ENCODE peak calls at places on chromosome 21, in five cellular contexts. T is PC-9, F is tibial artery, A is sigmoid colon, W is keratinocyte. V is an unnamed sample.

GRCh38 chr21:25759573-25759972 is 24.8 kb downstream of the GABPA start:
- DNase-seq in T (no peak), F (no peak), A (no peak), W (no peak), V (peak; percentile 4)

GRCh38 chr21:21396424-21396823 is 398.2 kb downstream of the NCAM2 start:
- DNase-seq in T (no peak), F (no peak), A (no peak), W (no peak), V (no peak)

GRCh38 chr21:26126168-26126553 is 44.4 kb downstream of the APP start:
- DNase-seq in T (no peak), F (no peak), A (no peak), W (no peak), V (no peak)

GRCh38 chr21:36738489-36739126 is 39.7 kb downstream of the SIM2 start:
- DNase-seq in T (no peak), F (no peak), A (peak; percentile 35), W (no peak), V (no peak)

GRCh38 chr21:25170681-25171080 is 436.6 kb downstream of the MRPL39 start:
- DNase-seq in T (no peak), F (no peak), A (no peak), W (no peak), V (no peak)

GRCh38 chr21:25375675-25376074 is 231.6 kb downstream of the MRPL39 start:
- DNase-seq in T (no peak), F (no peak), A (no peak), W (no peak), V (no peak)

GRCh38 chr21:31909772-31910470 is 37.1 kb downstream of the HUNK start:
- DNase-seq in T (no peak), F (no peak), A (no peak), W (no peak), V (no peak)

GRCh38 chr21:38297193-38297592 is 40.4 kb downstream of the KCNJ15 start:
- DNase-seq in T (no peak), F (no peak), A (no peak), W (no peak), V (peak; percentile 59)

GRCh38 chr21:35743571-35743970 is 316.8 kb downstream of the SETD4 start:
- DNase-seq in T (no peak), F (no peak), A (no peak), W (no peak), V (peak; percentile 45)

GRCh38 chr21:35563885-35564451 is 496.4 kb downstream of the SETD4 start:
- DNase-seq in T (no peak), F (peak; percentile 60), A (peak; percentile 74), W (no peak), V (no peak)

GRCh38 chr21:27643326-27643725 is 676.4 kb upstream of the ADAMTS5 start:
- DNase-seq in T (no peak), F (no peak), A (no peak), W (no peak), V (no peak)

GRCh38 chr21:38223893-38224540 is 32.8 kb upstream of the KCNJ15 start:
- DNase-seq in T (no peak), F (no peak), A (no peak), W (no peak), V (peak; percentile 37)

GRCh38 chr21:37530901-37531351 is 164.4 kb downstream of the DYRK1A start:
- DNase-seq in T (no peak), F (no peak), A (no peak), W (no peak), V (no peak)

GRCh38 chr21:38413958-38414506 is 84.2 kb downstream of the ERG start:
- DNase-seq in T (no peak), F (no peak), A (no peak), W (no peak), V (no peak)

GRCh38 chr21:23951251-23951650 is 1656.0 kb downstream of the MRPL39 start:
- DNase-seq in T (no peak), F (no peak), A (no peak), W (no peak), V (no peak)

GRCh38 chr21:15054089-15054488 is 10.7 kb downstream of the NRIP1 start:
- DNase-seq in T (no peak), F (no peak), A (no peak), W (no peak), V (no peak)

GRCh38 chr21:31173881-31174555 is 135.7 kb upstream of the KRTAP19-8 start:
- DNase-seq in T (no peak), F (peak; percentile 45), A (no peak), W (no peak), V (no peak)

GRCh38 chr21:17527711-17528110 is 14.9 kb downstream of the CXADR start:
- DNase-seq in T (no peak), F (no peak), A (no peak), W (no peak), V (no peak)

GRCh38 chr21:37557261-37557950 is 190.8 kb downstream of the DYRK1A start:
- DNase-seq in T (no peak), F (no peak), A (no peak), W (no peak), V (no peak)

GRCh38 chr21:27796106-27796505 is 829.2 kb upstream of the ADAMTS5 start:
- DNase-seq in T (no peak), F (no peak), A (no peak), W (no peak), V (no peak)

GRCh38 chr21:26810266-26810665 is 34.9 kb downstream of the ADAMTS1 start:
- DNase-seq in T (no peak), F (no peak), A (no peak), W (no peak), V (no peak)

GRCh38 chr21:30942192-30942591 is 60.8 kb upstream of the KRTAP11-1 start:
- DNase-seq in T (no peak), F (no peak), A (no peak), W (no peak), V (no peak)

GRCh38 chr21:35257413-35257812 is 208.3 kb upstream of the RUNX1 start:
- DNase-seq in T (peak; percentile 78), F (peak; percentile 76), A (peak; percentile 68), W (no peak), V (peak; percentile 95)

GRCh38 chr21:25515484-25516405 is 91.5 kb downstream of the MRPL39 start:
- DNase-seq in T (no peak), F (no peak), A (no peak), W (no peak), V (no peak)

GRCh38 chr21:15967661-15968060 is 237.9 kb downstream of the USP25 start:
- DNase-seq in T (no peak), F (no peak), A (no peak), W (no peak), V (peak; percentile 17)

GRCh38 chr21:31203371-31204054 is 140.5 kb downstream of the TIAM1 start:
- DNase-seq in T (no peak), F (no peak), A (no peak), W (no peak), V (peak; percentile 16)

GRCh38 chr21:38351961-38352521 is 95.2 kb downstream of the KCNJ15 start:
- DNase-seq in T (no peak), F (no peak), A (no peak), W (peak; percentile 28), V (peak; percentile 69)

GRCh38 chr21:28124541-28124940 is 868.1 kb downstream of the LTN1 start:
- DNase-seq in T (no peak), F (no peak), A (no peak), W (no peak), V (no peak)

GRCh38 chr21:21188513-21189188 is 190.4 kb downstream of the NCAM2 start:
- DNase-seq in T (no peak), F (no peak), A (no peak), W (no peak), V (no peak)

GRCh38 chr21:42988234-42988965 is 14.0 kb downstream of the PKNOX1 start:
- DNase-seq in T (no peak), F (no peak), A (no peak), W (no peak), V (no peak)

GRCh38 chr21:29721964-29722363 is 217.8 kb downstream of the GRIK1 start:
- DNase-seq in T (no peak), F (no peak), A (no peak), W (no peak), V (no peak)
- H3K27ac ChIP-seq in T (no peak overlapping the region), F (no peak overlapping the region), A (no peak overlapping the region), W (no peak overlapping the region), V (no peak overlapping the region)

GRCh38 chr21:41774467-41775151 is 7.8 kb upstream of the RIPK4 start:
- DNase-seq in T (no peak), F (no peak), A (no peak), W (no peak), V (no peak)

GRCh38 chr21:41772351-41773080 is 5.7 kb upstream of the RIPK4 start:
- DNase-seq in T (no peak), F (no peak), A (no peak), W (no peak), V (no peak)

GRCh38 chr21:41777934-41778815 is 11.3 kb upstream of the RIPK4 start:
- DNase-seq in T (peak; percentile 62), F (peak; percentile 92), A (peak; percentile 94), W (no peak), V (peak; percentile 86)

GRCh38 chr21:41776778-41777177 is 9.9 kb upstream of the RIPK4 start:
- DNase-seq in T (no peak), F (no peak), A (no peak), W (no peak), V (no peak)

GRCh38 chr21:41775152-41775472 is 8.3 kb upstream of the RIPK4 start:
- DNase-seq in T (no peak), F (no peak), A (no peak), W (no peak), V (no peak)
- H3K4me1 ChIP-seq in T (peaks cover 35% of the 10 kb centered on the region), F (peaks cover 12% of the 10 kb centered on the region), A (peaks cover 6% of the 10 kb centered on the region), W (peaks cover 14% of the 10 kb centered on the region), V (peaks cover 17% of the 10 kb centered on the region)

DNA sequence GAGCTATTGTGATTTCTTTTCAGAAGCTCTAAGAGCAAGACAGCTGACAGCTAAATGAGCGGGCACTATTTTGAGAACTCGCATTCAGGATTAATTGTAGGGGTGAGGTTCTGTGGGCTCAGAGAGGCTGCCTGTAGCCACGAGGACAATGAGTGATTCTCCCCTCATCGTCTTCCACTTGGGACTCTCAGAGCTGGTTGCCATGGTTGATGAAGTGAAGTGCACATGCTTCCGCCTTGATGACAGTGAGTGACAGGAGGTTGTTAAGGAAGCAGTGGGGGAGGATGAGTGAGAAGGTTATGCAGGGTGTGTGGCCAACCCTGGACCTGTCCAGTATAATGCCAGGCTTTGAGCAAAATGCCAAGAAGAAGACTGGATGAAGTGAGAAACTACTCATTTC is 341.7 kb downstream of the PCP4 start:
- DNase-seq in T (no peak), F (no peak), A (no peak), W (no peak), V (no peak)
- H3K27ac ChIP-seq in T (no peak overlapping the region), F (no peak overlapping the region), A (no peak overlapping the region), W (no peak overlapping the region), V (no peak overlapping the region)

DNA sequence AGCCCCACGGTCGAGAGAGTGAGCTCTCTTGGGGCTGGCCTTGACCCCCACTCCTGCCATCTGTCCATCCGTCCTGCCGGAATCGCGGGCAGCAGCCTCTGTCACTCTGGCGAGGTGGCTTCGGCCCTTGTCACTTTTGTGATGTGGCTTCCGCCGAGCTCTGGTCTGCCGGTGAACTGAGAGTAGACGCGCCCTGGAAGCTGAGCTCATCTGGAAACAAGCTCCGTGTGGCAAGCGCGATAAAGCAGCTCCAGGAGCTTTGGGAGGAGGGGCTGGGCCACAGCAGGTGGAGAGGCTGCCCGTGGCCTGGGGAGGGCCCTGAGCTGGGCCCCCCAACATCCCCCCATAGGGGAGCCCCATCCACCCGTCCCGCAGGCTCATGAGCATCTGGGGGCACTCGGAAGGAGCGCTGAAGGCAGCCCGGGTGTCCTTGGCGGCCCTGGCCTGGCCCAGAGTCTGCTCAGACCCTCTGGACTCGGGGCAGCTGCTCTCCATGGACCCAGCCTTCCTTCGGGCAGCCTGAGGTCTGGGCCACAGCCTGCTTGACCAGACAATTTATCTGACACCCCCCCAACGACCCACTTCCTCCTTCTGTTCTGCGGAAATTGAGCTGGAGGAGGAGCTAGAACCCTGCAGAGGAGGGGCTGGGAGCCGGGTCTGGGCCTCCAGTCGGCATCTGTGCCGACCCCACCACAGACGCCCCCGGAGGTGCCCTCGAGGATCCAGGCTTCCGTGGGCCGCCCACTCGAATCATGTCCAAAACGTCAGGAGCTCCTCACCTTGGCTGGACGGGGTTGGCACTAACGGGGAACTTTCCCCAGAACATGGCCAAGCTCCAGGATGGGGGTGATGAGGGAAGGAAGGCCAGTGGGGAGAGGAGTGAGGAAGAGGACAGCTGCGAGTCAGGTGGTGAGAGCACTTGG is 59.1 kb downstream of the SLC19A1 start:
- DNase-seq in T (no peak), F (no peak), A (no peak), W (no peak), V (no peak)
- H3K4me1 ChIP-seq in T (no peaks in the 10 kb centered on the region), F (peaks cover under 1% of the 10 kb centered on the region), A (peaks cover 4% of the 10 kb centered on the region), W (no peaks in the 10 kb centered on the region), V (no peaks in the 10 kb centered on the region)